ENCODE peak calls at places on chromosomes 12 and 14, in seven cellular contexts. J, D, H, C, O, R and X are unnamed samples. For H3K9me3, the result is how much of the 10 kb centered on the place peaks cover.

GRCh38 chr12:69410571-69410970 is 51.0 kb downstream of the YEATS4 start:
- DNase-seq in H (no peak), D (no peak), R (no peak), C (no peak), O (no peak), J (no peak), X (no peak)

GRCh38 chr12:25455696-25456095 is 97.4 kb downstream of the LMNTD1 start:
- DNase-seq in R (no peak), H (no peak), J (no peak), O (no peak), D (no peak), C (no peak), X (no peak)

GRCh38 chr12:9673404-9674225 is 4.1 kb downstream of the CLEC2D start:
- DNase-seq in J (peak), R (no peak), O (no peak), C (peak), H (peak), D (peak), X (peak)

GRCh38 chr12:23555180-23555784 is 394.2 kb downstream of the SOX5 start:
- DNase-seq in D (no peak), C (no peak), O (no peak), R (no peak), H (no peak), J (no peak), X (no peak)

GRCh38 chr12:3772380-3772779 is 19.5 kb upstream of the CRACR2A start:
- DNase-seq in D (no peak), R (no peak), H (no peak), C (no peak), O (peak), J (no peak), X (no peak)

GRCh38 chr14:50335989-50336391 is 23.9 kb downstream of the DMAC2L start:
- DNase-seq in R (no peak), H (no peak), D (peak), J (no peak), O (no peak), C (no peak), X (no peak)

GRCh38 chr14:55535521-55536207 is 44.3 kb upstream of the KTN1 start:
- DNase-seq in R (no peak), C (peak), J (no peak), O (no peak), H (no peak), D (no peak), X (no peak)

GRCh38 chr14:61929651-61930050 is 167.4 kb downstream of the SNAPC1 start:
- DNase-seq in O (no peak), D (no peak), C (no peak), J (no peak), H (no peak), R (no peak), X (no peak)

GRCh38 chr12:112535017-112535416 is 116.3 kb downstream of the PTPN11 start:
- DNase-seq in J (no peak), H (no peak), C (no peak), O (no peak), R (no peak), D (no peak), X (no peak)

GRCh38 chr12:124747426-124748161 is 116.1 kb downstream of the SCARB1 start:
- DNase-seq in H (no peak), O (no peak), D (no peak), J (peak), C (peak), R (no peak), X (no peak)

GRCh38 chr12:85280984-85281946 is 1.2 kb downstream of the ALX1 start:
- DNase-seq in J (no peak), O (no peak), C (no peak), H (no peak), D (no peak), R (no peak), X (no peak)

GRCh38 chr14:98802044-98802443 is 470.0 kb downstream of the BCL11B start:
- DNase-seq in O (no peak), D (no peak), C (no peak), R (no peak), H (no peak), J (no peak), X (no peak)

GRCh38 chr14:31232081-31232480 is 24.5 kb upstream of the HECTD1 start:
- DNase-seq in H (no peak), O (no peak), R (no peak), C (no peak), J (no peak), D (no peak), X (no peak)

GRCh38 chr14:99676657-99677056 is 7.4 kb upstream of the CYP46A1 start:
- DNase-seq in D (no peak), C (no peak), O (no peak), J (no peak), H (peak), R (no peak), X (no peak)

GRCh38 chr14:71488703-71489141 is 443.5 kb upstream of the RGS6 start:
- DNase-seq in R (no peak), J (no peak), C (no peak), O (no peak), D (no peak), H (no peak), X (no peak)

GRCh38 chr12:31756977-31757420 is 28.2 kb upstream of the AMN1 start:
- DNase-seq in H (no peak), C (no peak), O (no peak), D (no peak), J (no peak), R (no peak), X (no peak)

GRCh38 chr12:38016606-38017005 is 300.0 kb upstream of the ALG10B start:
- DNase-seq in J (no peak), H (no peak), D (no peak), C (no peak), O (no peak), R (no peak), X (no peak)

GRCh38 chr12:16358896-16359295 is 11.5 kb downstream of the MGST1 start:
- DNase-seq in H (no peak), O (no peak), R (no peak), J (no peak), C (no peak), D (no peak), X (no peak)

GRCh38 chr12:122006186-122006926 is 15.3 kb upstream of the BCL7A start:
- DNase-seq in H (peak), D (no peak), J (no peak), O (peak), C (no peak), R (no peak), X (no peak)

GRCh38 chr14:43651185-43651787 is 855.8 kb downstream of the FSCB start:
- DNase-seq in D (no peak), H (no peak), O (no peak), J (no peak), R (no peak), C (no peak), X (no peak)

GRCh38 chr14:102236026-102236425 is 68.9 kb downstream of the MOK start:
- DNase-seq in J (no peak), C (no peak), R (no peak), O (no peak), H (no peak), D (no peak), X (no peak)

GRCh38 chr12:50188280-50188781 is 21.2 kb upstream of the CERS5 start:
- DNase-seq in D (no peak), R (no peak), J (no peak), O (no peak), C (no peak), H (no peak), X (no peak)

GRCh38 chr14:38553586-38553985 is 297.7 kb upstream of the CLEC14A start:
- DNase-seq in C (no peak), H (no peak), J (no peak), O (no peak), D (no peak), R (no peak), X (no peak)

GRCh38 chr12:93115646-93116045 is 186.6 kb upstream of the EEA1 start:
- DNase-seq in D (no peak), C (no peak), R (no peak), O (no peak), J (no peak), H (no peak), X (no peak)

GRCh38 chr14:34262511-34262910 is 199.5 kb downstream of the SPTSSA start:
- DNase-seq in H (no peak), J (no peak), O (no peak), C (no peak), D (no peak), R (no peak), X (no peak)

GRCh38 chr12:121918679-121919038 is 267 bp downstream of the CFAP251 start:
- DNase-seq in H (no peak), O (no peak), C (no peak), R (no peak), J (no peak), D (no peak), X (no peak)

GRCh38 chr12:111368291-111368683 is 608 bp downstream of the PHETA1 start:
- DNase-seq in O (no peak), R (no peak), H (no peak), J (peak), D (no peak), C (no peak), X (no peak)

GRCh38 chr14:102922490-102923200 is at the start of gene AMN:
- DNase-seq in O (no peak), J (peak), C (no peak), D (no peak), R (no peak), H (no peak), X (no peak)

GRCh38 chr12:6635375-6635855 is 344 bp downstream of the LPAR5 start:
- DNase-seq in C (no peak), R (no peak), J (no peak), O (no peak), D (peak), H (peak), X (no peak)

GRCh38 chr12:92145481-92145730 is 240 bp downstream of the BTG1 start:
- DNase-seq in O (no peak), J (no peak), H (no peak), C (no peak), R (peak), D (peak), X (no peak)

GRCh38 chr14:47790477-47790876 is 115.1 kb upstream of the MDGA2 start:
- DNase-seq in R (no peak), D (no peak), H (no peak), J (no peak), C (no peak), O (no peak), X (no peak)

GRCh38 chr12:43740511-43741100 is 18.0 kb downstream of the PUS7L start:
- DNase-seq in J (no peak), O (no peak), C (no peak), H (no peak), R (no peak), D (no peak), X (no peak)

GRCh38 chr14:85124896-85125295 is 405.0 kb upstream of the FLRT2 start:
- DNase-seq in O (no peak), C (no peak), D (no peak), H (no peak), R (no peak), J (no peak), X (no peak)
- H3K9me3 ChIP-seq in O (under half), C (under half), D (under half), H (under half), R (under half), J (under half), X (under half)

DNA sequence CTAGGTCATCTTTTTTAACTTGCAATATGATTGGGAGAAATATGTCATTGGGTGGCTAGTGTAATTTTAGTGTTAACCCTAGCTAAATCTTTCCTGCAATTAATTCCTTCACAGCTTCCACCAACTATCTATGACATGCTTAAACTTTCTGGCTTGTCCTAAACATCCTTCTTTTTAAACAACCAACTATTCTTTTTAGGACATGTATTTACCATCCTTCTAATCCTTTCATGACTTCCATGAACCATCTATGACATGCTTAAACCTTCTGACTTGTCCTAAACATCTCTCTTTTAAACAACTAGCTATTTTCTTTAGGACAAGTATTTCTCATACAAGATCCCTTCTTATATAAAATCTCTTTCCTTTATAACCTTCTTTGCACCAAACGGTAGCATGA is 179.6 kb upstream of the PDZRN4 start:
- DNase-seq in J (no peak), H (no peak), D (no peak), O (no peak), R (no peak), C (no peak), X (no peak)
- H3K9me3 ChIP-seq in J (half or more), H (under half), D (under half), O (under half), R (under half), C (under half), X (under half)

GRCh38 chr14:104555621-104556255 is 23.8 kb upstream of the C14orf180 start:
- DNase-seq in J (no peak), C (no peak), O (no peak), R (no peak), H (no peak), D (no peak), X (no peak)

GRCh38 chr14:104556256-104557021 is 23.1 kb upstream of the C14orf180 start:
- DNase-seq in H (no peak), O (no peak), R (no peak), J (no peak), C (no peak), D (no peak), X (peak)

GRCh38 chr14:104553166-104554087 is 26.1 kb upstream of the C14orf180 start:
- DNase-seq in J (no peak), H (no peak), C (no peak), D (peak), O (no peak), R (no peak), X (no peak)

GRCh38 chr14:104554088-104554607 is 25.4 kb upstream of the C14orf180 start:
- DNase-seq in D (no peak), H (no peak), R (no peak), O (no peak), J (no peak), C (no peak), X (no peak)

DNA sequence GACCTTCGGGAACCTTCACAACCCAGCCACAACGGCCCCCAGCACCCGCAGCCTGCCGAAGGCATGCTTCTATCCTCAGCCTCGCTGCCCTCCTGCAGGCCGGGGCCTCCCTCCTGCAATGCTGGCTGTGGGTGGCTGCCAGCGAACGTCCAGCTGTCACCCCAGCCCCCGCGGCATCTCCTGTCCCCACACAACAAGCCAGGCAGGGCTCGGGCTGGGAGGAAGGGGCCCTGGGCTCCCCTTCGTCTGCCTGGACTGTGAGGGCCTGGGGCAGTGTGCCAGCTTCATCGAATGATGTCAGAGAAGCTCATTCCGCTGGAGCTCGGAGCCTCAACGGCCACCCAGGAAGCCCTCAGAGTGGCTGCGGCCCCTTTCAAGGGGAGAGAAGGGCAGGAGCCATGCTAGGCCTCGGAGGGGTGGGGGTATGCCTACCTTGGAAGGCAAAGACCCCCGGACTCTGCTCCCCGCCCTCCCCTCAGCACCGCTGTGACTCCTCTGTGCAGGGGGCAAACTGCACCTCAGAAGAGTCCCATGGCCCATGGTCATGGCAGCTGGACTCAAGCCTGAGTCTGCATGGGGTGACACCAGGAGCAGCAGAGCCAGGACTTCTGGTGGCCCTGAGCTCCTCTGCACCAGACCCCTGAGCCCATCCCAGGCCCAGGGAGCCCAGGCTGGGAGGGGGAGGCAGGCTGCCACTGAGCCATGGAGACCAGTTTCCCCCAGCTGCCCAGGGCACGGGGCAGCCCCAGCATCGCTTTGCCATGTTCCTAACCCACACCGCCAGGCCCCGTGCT is 24.8 kb upstream of the C14orf180 start:
- DNase-seq in C (no peak), J (no peak), D (peak), O (no peak), H (no peak), R (no peak), X (no peak)
- H3K9me3 ChIP-seq in C (under half), J (under half), D (under half), O (under half), H (under half), R (under half), X (under half)

GRCh38 chr14:105783707-105784106 is 257.3 kb downstream of the TMEM121 start:
- DNase-seq in R (no peak), D (no peak), O (no peak), C (no peak), H (no peak), J (no peak), X (no peak)
- H3K9me3 ChIP-seq in R (under half), D (under half), O (under half), C (under half), H (under half), J (under half), X (under half)

GRCh38 chr14:19874842-19875241 is at the start of gene OR4K2:
- DNase-seq in C (no peak), D (no peak), H (no peak), J (no peak), R (no peak), O (no peak), X (no peak)
- H3K9me3 ChIP-seq in C (under half), D (under half), H (under half), J (under half), R (under half), O (under half), X (under half)

GRCh38 chr14:105857816-105858675 is 331.7 kb downstream of the TMEM121 start:
- DNase-seq in J (no peak), D (peak), R (no peak), O (no peak), C (no peak), H (peak), X (peak)

GRCh38 chr14:105861985-105862465 is 335.6 kb downstream of the TMEM121 start:
- DNase-seq in C (no peak), D (no peak), H (peak), J (no peak), R (peak), O (no peak), X (no peak)

GRCh38 chr14:105858676-105859025 is 332.3 kb downstream of the TMEM121 start:
- DNase-seq in D (peak), J (no peak), R (peak), C (no peak), H (peak), O (no peak), X (no peak)

GRCh38 chr14:105860615-105861580 is 334.5 kb downstream of the TMEM121 start:
- DNase-seq in O (no peak), H (peak), R (peak), D (peak), J (no peak), C (no peak), X (no peak)

GRCh38 chr14:105859717-105860614 is 333.6 kb downstream of the TMEM121 start:
- DNase-seq in R (no peak), J (no peak), D (peak), O (no peak), H (peak), C (no peak), X (peak)
- H3K9me3 ChIP-seq in R (under half), J (under half), D (under half), O (under half), H (under half), C (under half), X (under half)

GRCh38 chr12:76519538-76519937 is 40.0 kb downstream of the OSBPL8 start:
- DNase-seq in O (no peak), D (no peak), H (no peak), R (no peak), J (no peak), C (no peak), X (no peak)
- H3K9me3 ChIP-seq in O (under half), D (under half), H (under half), R (under half), J (under half), C (under half), X (under half)

GRCh38 chr14:85334316-85334715 is 195.6 kb upstream of the FLRT2 start:
- DNase-seq in O (no peak), H (no peak), R (no peak), D (no peak), C (no peak), J (no peak), X (no peak)
- H3K9me3 ChIP-seq in O (under half), H (under half), R (under half), D (under half), C (under half), J (under half), X (under half)